ENCODE peak calls at places on chromosomes 11 and 22, in four cellular contexts. R, C, M and K are unnamed samples.
A peak's percentile ranks its signal among the peaks of the same experiment; 100 is the strongest.

GRCh38 chr22:47055921-47056320 is 293.5 kb downstream of the TBC1D22A start:
- DNase-seq in M (no peak), C (no peak), R (no peak), K (no peak)

GRCh38 chr11:61083601-61084147 is 18.6 kb upstream of the CD5 start:
- DNase-seq in C (no peak), R (no peak), M (no peak), K (no peak)

GRCh38 chr11:70348191-70348590 is 50.1 kb upstream of the CTTN start:
- DNase-seq in C (no peak), M (no peak), R (no peak), K (no peak)

GRCh38 chr11:66420671-66421476 is at the start of gene NPAS4:
- DNase-seq in C (no peak), M (no peak), R (no peak), K (no peak)

GRCh38 chr11:67983916-67984315 is 20.0 kb downstream of the UNC93B1 start:
- DNase-seq in M (no peak), R (no peak), C (no peak), K (no peak)

GRCh38 chr11:66321606-66322005 is 4.8 kb upstream of the CD248 start:
- DNase-seq in C (no peak), M (no peak), R (no peak), K (no peak)

GRCh38 chr11:29405305-29405704 is 611.5 kb downstream of the KCNA4 start:
- DNase-seq in R (no peak), M (no peak), C (no peak), K (no peak)

GRCh38 chr22:29030618-29031235 is 30.9 kb downstream of the C22orf31 start:
- DNase-seq in M (peak; percentile 69), R (peak; percentile 5), C (peak; percentile 72), K (peak; percentile 38)

GRCh38 chr11:133134561-133135173 is 397.6 kb downstream of the OPCML start:
- DNase-seq in M (peak; percentile 70), C (peak; percentile 60), R (no peak), K (peak; percentile 82)

GRCh38 chr22:50599816-50600454 is 658 bp upstream of the MAPK8IP2 start:
- DNase-seq in R (no peak), M (peak; percentile 61), C (no peak), K (peak; percentile 58)

GRCh38 chr11:27300974-27301373 is 62.0 kb downstream of the CCDC34 start:
- DNase-seq in M (no peak), C (no peak), R (no peak), K (no peak)

GRCh38 chr22:41907436-41908401 is 7.2 kb downstream of the SHISA8 start:
- DNase-seq in C (no peak), M (no peak), R (no peak), K (no peak)

GRCh38 chr11:114448749-114449484 is 9.7 kb downstream of the REXO2 start:
- DNase-seq in R (no peak), M (peak; percentile 48), C (no peak), K (peak; percentile 49)

GRCh38 chr22:50418624-50419023 is 56.2 kb downstream of the SBF1 start:
- DNase-seq in R (peak; percentile 49), C (no peak), M (no peak), K (no peak)

GRCh38 chr11:72491001-72491400 is 56.7 kb upstream of the CLPB start:
- DNase-seq in R (no peak), M (no peak), C (no peak), K (no peak)

GRCh38 chr22:39221999-39222686 is 22.6 kb downstream of the PDGFB start:
- DNase-seq in M (no peak), R (no peak), C (no peak), K (no peak)

GRCh38 chr22:28600546-28601143 is 79.0 kb downstream of the TTC28 start:
- DNase-seq in M (peak; percentile 81), R (peak; percentile 82), C (no peak), K (peak; percentile 55)

GRCh38 chr11:107791343-107792048 is 67.1 kb downstream of the SLC35F2 start:
- DNase-seq in R (no peak), M (no peak), C (no peak), K (no peak)

GRCh38 chr11:134244593-134244992 is 8.6 kb downstream of the THYN1 start:
- DNase-seq in M (peak; percentile 27), C (no peak), R (no peak), K (peak; percentile 37)

GRCh38 chr11:130189492-130190210 is 30.1 kb downstream of the ST14 start:
- DNase-seq in C (no peak), M (no peak), R (no peak), K (no peak)

GRCh38 chr11:110297082-110297725 is 790 bp upstream of the RDX start:
- DNase-seq in M (peak; percentile 68), R (no peak), C (no peak), K (no peak)

GRCh38 chr11:62392944-62393628 is 25.7 kb upstream of the SCGB1A1 start:
- DNase-seq in M (peak; percentile 58), R (no peak), C (no peak), K (peak; percentile 23)

GRCh38 chr11:370087-370941 is 1.0 kb downstream of the B4GALNT4 start:
- DNase-seq in C (no peak), R (no peak), M (no peak), K (no peak)

GRCh38 chr11:69292221-69292648 is 1.7 kb upstream of the MYEOV start:
- DNase-seq in R (no peak), C (no peak), M (peak; percentile 89), K (peak; percentile 35)

GRCh38 chr11:74330065-74330858 is 18.8 kb upstream of the P4HA3 start:
- DNase-seq in C (no peak), R (no peak), M (peak; percentile 90), K (peak; percentile 80)

GRCh38 chr11:98955551-98955950 is 65.2 kb upstream of the CNTN5 start:
- DNase-seq in M (no peak), R (no peak), C (no peak), K (no peak)